ENCODE peak calls at places on chromosome 6, in four cellular contexts. E is AG09309, A is esophagus squamous epithelium, D is transverse colon. L is an unnamed sample.

GRCh38 chr6:152308306-152308705 is 328.9 kb downstream of the SYNE1 start:
- DNase-seq in E (no peak), A (no peak), D (no peak), L (no peak)

GRCh38 chr6:132687306-132687705 is 26.5 kb downstream of the VNN1 start:
- DNase-seq in E (no peak), A (no peak), D (no peak), L (no peak)

GRCh38 chr6:43817192-43817591 is 47.2 kb downstream of the VEGFA start:
- DNase-seq in E (no peak), A (no peak), D (peak), L (no peak)

GRCh38 chr6:90431521-90432407 is 135.1 kb upstream of the BACH2 start:
- DNase-seq in E (no peak), A (no peak), D (no peak), L (no peak)

GRCh38 chr6:4941782-4942672 is 61.8 kb downstream of the RPP40 start:
- DNase-seq in E (peak), A (no peak), D (no peak), L (peak)

GRCh38 chr6:33192671-33193602 is 670 bp upstream of the COL11A2 start:
- DNase-seq in E (no peak), A (no peak), D (peak), L (no peak)

GRCh38 chr6:36722365-36722764 is 24.7 kb downstream of the RAB44 start:
- DNase-seq in E (no peak), A (no peak), D (no peak), L (no peak)

GRCh38 chr6:34792605-34793500 is 970 bp downstream of the BLTP3A start:
- DNase-seq in E (no peak), A (no peak), D (peak), L (no peak)

GRCh38 chr6:30884521-30885480 is 482 bp downstream of the DDR1 start:
- DNase-seq in E (no peak), A (no peak), D (peak), L (no peak)

DNA sequence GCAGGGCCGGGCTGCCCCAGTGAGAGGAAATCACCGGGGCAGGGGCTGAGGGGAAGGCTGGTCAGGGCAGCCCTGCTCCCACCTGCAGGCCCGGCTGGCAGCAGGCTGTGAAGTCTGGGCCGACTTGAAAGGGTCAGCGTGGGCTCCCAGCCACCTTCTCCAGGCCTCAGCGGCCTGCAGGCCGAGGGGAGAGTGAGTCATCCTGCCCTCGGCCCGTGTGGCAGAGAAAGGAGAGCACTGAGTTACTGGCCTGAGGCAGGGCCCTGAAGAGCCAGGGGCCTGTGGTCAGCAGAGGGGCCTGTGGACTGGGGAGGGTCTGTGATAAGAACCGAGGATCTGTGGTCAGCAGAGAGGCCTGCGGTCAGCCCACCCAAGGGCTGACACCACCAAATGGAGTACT is 80.2 kb downstream of the DACT2 start:
- DNase-seq in E (no peak), A (no peak), D (no peak), L (no peak)
- TF ChIP-seq CTCF in E (no peak), A (no peak), D (no peak), L (no peak)

DNA sequence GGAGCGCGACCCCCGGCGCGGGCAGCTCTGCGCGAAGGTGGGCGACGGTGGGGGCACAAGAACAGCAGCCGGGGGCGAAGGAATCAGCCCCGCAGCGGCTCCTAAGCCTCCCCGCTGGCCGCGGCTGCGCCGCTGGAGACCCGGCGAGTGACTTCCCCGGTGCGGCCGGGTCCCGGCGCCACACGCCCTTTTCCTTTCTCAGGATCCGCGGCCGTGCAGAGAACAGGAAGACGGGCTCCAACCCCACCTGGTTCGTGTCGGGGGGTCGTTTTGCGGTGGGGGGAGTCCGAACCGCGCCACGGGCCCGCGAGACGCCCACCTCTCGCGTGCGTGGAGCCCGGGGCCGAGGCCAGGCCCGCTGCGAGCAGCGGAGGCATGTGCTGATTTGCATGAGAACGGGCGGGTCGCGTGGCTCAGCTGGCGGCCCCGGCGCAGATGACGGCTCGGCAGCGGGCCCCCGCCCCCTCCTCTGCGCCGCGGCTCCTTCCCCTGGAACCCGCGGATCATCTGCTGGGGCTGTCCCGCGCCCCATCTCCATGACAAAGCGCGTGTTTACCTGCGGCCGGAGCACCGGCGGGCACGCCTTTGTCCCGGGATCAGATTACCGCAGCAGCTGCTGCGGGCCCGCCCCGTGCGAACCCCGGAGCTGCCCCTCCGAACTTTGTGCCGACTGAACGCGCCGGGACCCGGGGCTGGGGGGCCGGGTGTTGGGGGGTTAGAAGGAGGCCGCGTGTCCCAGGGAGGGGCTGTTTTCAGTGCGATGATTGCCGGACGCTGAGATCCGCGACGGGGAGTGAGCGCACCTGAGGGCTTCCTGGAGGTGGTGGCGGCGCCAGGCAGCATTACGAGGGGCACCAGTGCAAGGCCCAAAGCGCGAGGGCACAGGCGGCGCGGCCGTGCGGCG is 4.9 kb upstream of the DLL1 start:
- DNase-seq in E (no peak), A (no peak), D (peak), L (no peak)
- TF ChIP-seq CTCF in E (no peak), A (no peak), D (no peak), L (no peak)

GRCh38 chr6:130047440-130047995 is 29.1 kb downstream of the L3MBTL3 start:
- DNase-seq in E (no peak), A (no peak), D (no peak), L (no peak)
- TF ChIP-seq CTCF in E (no peak), A (no peak), D (no peak), L (peak)

DNA sequence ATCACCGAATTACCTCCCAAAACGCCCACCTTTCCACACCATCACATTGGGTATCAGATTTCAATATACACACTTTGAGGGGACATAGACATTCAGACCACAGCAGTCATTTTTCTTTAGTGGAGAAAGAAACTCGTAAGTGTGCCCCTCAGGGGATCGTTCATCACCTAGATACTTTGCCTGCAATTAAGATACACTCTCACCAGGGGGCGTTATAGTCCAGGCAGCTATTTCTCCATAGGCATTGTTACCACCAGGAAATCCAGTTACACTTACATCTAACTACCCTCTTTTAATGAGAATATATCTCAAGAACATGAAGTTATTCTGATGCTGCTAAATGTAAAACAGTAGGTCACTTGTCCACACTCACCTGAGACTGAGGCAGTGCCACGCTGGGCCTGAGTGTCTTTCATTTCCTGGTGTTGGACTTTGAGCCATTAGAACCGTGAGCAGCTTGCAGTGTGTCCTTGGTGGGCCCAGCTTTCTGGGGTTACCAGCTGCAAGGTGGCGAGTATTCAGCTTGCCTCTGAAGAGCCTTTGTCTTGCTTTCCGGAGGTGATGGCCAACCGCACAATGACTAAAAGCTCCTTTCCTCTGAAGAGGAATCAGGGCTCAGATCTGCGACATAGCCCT is 35.1 kb upstream of the UNC93A start:
- DNase-seq in E (no peak), A (no peak), D (no peak), L (no peak)
- TF ChIP-seq CTCF in E (no peak), A (no peak), D (no peak), L (no peak)

GRCh38 chr6:38722037-38722436 is 6.9 kb downstream of the DNAH8 start:
- DNase-seq in E (no peak), A (no peak), D (no peak), L (no peak)

GRCh38 chr6:38722727-38723334 is 7.7 kb downstream of the DNAH8 start:
- DNase-seq in E (no peak), A (no peak), D (no peak), L (no peak)

GRCh38 chr6:38719358-38719757 is 4.2 kb downstream of the DNAH8 start:
- DNase-seq in E (no peak), A (no peak), D (no peak), L (no peak)

GRCh38 chr6:38716825-38717224 is 1.7 kb downstream of the DNAH8 start:
- DNase-seq in E (no peak), A (no peak), D (no peak), L (no peak)

DNA sequence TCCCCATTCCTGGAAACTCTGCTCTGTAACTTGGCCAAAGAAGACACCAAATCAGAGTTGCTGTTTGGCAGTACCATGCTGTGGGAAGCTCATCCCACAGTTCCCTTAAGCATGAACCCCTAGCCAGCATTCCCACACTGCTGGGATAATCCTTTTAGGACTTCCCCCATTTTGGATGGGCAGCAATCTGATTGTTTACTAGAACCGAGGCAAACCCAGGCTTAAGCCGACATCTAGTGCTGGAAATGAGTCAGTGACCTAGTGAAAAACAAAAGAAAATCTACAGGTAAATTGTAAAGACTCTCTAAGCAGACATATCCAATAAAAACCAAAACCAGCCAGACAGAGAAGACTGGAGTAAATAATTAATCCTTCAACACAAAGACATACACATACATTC is 5.2 kb downstream of the DNAH8 start:
- DNase-seq in E (no peak), A (no peak), D (no peak), L (no peak)
- TF ChIP-seq CTCF in E (peak), A (no peak), D (no peak), L (peak)

DNA sequence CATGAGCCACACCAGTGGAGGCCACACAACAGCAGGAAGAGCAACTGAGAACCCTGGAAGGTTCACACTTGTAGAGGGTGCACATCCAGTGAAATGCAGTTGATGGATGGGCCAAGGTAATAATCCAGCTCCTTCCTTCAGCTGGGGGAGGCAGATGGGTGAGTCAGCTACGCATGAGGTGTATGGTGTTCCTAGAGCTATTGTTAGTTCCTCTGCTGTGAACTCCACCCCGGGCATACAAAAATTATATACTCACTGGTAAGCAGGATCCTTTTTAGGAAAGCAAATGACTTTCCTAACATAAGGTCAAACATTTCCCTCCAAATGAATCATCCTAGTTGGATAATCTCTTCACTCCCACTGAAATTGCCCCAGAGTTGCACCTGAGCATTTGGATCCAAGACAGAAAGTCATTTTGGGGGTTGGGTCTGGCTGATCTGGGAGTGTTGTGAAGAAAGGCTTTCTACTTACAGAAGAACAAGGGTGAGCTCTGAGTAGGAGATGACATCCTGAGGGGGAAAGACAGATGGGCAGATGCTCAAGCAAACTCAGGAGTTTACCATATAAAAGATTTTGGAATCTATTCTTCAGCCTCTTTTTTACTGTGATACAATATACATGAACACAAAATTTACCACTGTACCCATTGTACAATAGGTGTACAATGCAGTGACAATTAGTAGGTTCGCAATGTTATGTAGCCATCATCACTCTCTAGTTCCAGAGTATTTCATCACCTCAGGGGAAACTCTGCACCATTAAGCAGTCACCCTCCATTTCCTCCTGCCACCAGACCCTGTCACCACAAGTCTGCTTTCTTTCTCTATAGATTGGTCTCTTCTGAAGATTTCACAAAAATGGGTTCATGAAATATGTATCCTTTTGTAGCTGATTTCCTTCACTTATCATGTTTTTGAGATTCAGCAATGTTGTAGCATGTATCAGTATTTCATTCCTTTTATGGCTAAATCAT is 11.1 kb downstream of the HLA-F start:
- DNase-seq in E (no peak), A (no peak), D (no peak), L (no peak)
- TF ChIP-seq CTCF in E (no peak), A (no peak), D (no peak), L (no peak)

GRCh38 chr6:50965495-50965894 is 146.8 kb downstream of the TFAP2B start:
- DNase-seq in E (no peak), A (no peak), D (no peak), L (no peak)

GRCh38 chr6:50958148-50958547 is 139.5 kb downstream of the TFAP2B start:
- DNase-seq in E (no peak), A (no peak), D (no peak), L (no peak)

GRCh38 chr6:50966532-50966931 is 147.9 kb downstream of the TFAP2B start:
- DNase-seq in E (no peak), A (no peak), D (no peak), L (no peak)

GRCh38 chr6:50959081-50959641 is 140.5 kb downstream of the TFAP2B start:
- DNase-seq in E (no peak), A (no peak), D (no peak), L (no peak)

DNA sequence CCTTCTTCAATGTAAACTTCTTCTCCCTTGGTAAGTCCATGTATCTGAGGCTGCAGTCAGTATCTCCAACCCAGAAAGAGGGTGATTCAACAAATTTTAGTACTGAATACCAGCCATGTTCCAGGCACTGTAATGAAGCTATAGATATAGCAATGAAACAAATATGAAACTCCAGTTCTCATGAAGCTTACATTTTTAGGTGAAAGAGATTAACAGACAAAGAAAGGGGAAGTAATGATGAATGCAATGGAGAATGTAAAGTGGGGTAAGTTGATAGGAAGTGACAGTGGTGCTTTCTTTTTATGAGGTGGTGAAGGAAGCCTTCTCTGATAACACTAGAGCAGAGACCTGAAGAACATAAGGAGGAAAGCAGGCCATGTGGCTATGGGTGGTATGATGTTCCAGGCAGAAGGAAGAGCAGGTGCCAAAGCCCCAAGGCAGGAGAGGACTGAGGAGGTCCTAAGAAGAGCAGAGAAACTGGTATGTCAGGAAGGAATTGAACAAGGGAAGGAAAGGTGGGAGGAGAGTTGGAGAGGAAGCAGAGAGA is 143.6 kb downstream of the TFAP2B start:
- DNase-seq in E (no peak), A (no peak), D (no peak), L (no peak)
- TF ChIP-seq CTCF in E (no peak), A (no peak), D (no peak), L (no peak)

GRCh38 chr6:82363368-82364086 is at the start of gene TPBG:
- DNase-seq in E (peak), A (no peak), D (peak), L (peak)
- TF ChIP-seq CTCF in E (peak), A (no peak), D (no peak), L (peak)

DNA sequence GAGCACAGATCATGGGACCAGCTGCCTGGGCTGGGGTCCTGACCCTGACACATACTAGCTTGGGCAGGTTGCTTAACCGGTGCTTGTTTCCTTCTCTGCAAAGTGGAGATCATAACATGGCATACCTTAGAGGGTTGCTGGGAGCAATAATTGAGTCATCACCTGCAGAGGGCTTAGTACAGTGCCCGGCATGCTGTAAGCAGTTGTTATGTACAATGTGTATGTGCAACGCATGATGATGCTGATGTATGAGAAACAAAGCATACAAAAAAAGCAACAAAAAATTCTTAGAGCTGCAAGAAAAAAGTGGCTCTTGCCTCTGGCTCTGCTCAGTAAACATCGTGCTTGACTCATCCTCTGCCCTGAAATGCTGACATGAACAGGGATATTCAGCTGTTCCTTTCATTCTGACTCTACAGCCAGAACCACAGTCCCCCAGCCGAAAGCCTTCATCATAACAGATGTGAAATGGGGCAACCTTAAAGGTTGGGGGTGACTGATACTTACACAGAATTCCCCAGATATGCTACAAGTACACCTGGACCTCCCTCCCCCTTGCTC is 91.7 kb downstream of the CLIC5 start:
- DNase-seq in E (no peak), A (no peak), D (no peak), L (peak)
- TF ChIP-seq CTCF in E (no peak), A (no peak), D (no peak), L (no peak)

GRCh38 chr6:95408111-95408510 is 169.2 kb upstream of the MANEA start:
- DNase-seq in E (no peak), A (no peak), D (no peak), L (no peak)
- TF ChIP-seq CTCF in E (no peak), A (no peak), D (no peak), L (no peak)